ENCODE peak calls at places on chromosomes 12 and 14, in six cellular contexts. One of them, this sample, is unnamed.

GRCh38 chr12:76402259-76402658 is 54.0 kb upstream of the BBS10 start:
- DNase-seq in lung: no peak
- DNase-seq in HepG2: peak
- DNase-seq in CD8-positive, alpha-beta memory T cell: no peak
- DNase-seq in fibroblast of lung: no peak
- DNase-seq in Peyer's patch: no peak
- DNase-seq in this sample: no peak

GRCh38 chr14:98808494-98809407 is 463.2 kb downstream of the BCL11B start:
- DNase-seq in lung: no peak
- DNase-seq in HepG2: no peak
- DNase-seq in CD8-positive, alpha-beta memory T cell: no peak
- DNase-seq in fibroblast of lung: no peak
- DNase-seq in Peyer's patch: no peak
- DNase-seq in this sample: no peak

GRCh38 chr14:24058260-24058950 is 6.6 kb downstream of the CARMIL3 start:
- DNase-seq in lung: peak
- DNase-seq in HepG2: peak
- DNase-seq in CD8-positive, alpha-beta memory T cell: peak
- DNase-seq in fibroblast of lung: peak
- DNase-seq in Peyer's patch: peak
- DNase-seq in this sample: peak

GRCh38 chr12:96720363-96720705 is 186.7 kb upstream of the NEDD1 start:
- DNase-seq in lung: no peak
- DNase-seq in HepG2: no peak
- DNase-seq in CD8-positive, alpha-beta memory T cell: no peak
- DNase-seq in fibroblast of lung: no peak
- DNase-seq in Peyer's patch: peak
- DNase-seq in this sample: no peak

GRCh38 chr12:16112626-16113560 is 164.6 kb downstream of the SLC15A5 start:
- DNase-seq in lung: no peak
- DNase-seq in HepG2: no peak
- DNase-seq in CD8-positive, alpha-beta memory T cell: no peak
- DNase-seq in fibroblast of lung: no peak
- DNase-seq in Peyer's patch: no peak
- DNase-seq in this sample: no peak

GRCh38 chr14:59478540-59478939 is 5.7 kb downstream of the L3HYPDH start:
- DNase-seq in lung: no peak
- DNase-seq in HepG2: no peak
- DNase-seq in CD8-positive, alpha-beta memory T cell: no peak
- DNase-seq in fibroblast of lung: no peak
- DNase-seq in Peyer's patch: no peak
- DNase-seq in this sample: no peak

GRCh38 chr12:26135010-26135420 is 10.2 kb upstream of the BHLHE41 start:
- DNase-seq in lung: peak
- DNase-seq in HepG2: no peak
- DNase-seq in CD8-positive, alpha-beta memory T cell: no peak
- DNase-seq in fibroblast of lung: peak
- DNase-seq in Peyer's patch: no peak
- DNase-seq in this sample: peak

GRCh38 chr12:116820077-116820656 is 61.1 kb downstream of the HRK start:
- DNase-seq in lung: no peak
- DNase-seq in HepG2: no peak
- DNase-seq in CD8-positive, alpha-beta memory T cell: no peak
- DNase-seq in fibroblast of lung: no peak
- DNase-seq in Peyer's patch: no peak
- DNase-seq in this sample: no peak

GRCh38 chr12:14849664-14850063 is 6.3 kb upstream of the ART4 start:
- DNase-seq in lung: no peak
- DNase-seq in HepG2: no peak
- DNase-seq in CD8-positive, alpha-beta memory T cell: no peak
- DNase-seq in fibroblast of lung: peak
- DNase-seq in Peyer's patch: no peak
- DNase-seq in this sample: no peak

GRCh38 chr12:32010631-32011030 is 51.4 kb downstream of the RESF1 start:
- DNase-seq in lung: no peak
- DNase-seq in HepG2: no peak
- DNase-seq in CD8-positive, alpha-beta memory T cell: no peak
- DNase-seq in fibroblast of lung: no peak
- DNase-seq in Peyer's patch: no peak
- DNase-seq in this sample: no peak

GRCh38 chr14:83940253-83940652 is 1589.7 kb upstream of the FLRT2 start:
- DNase-seq in lung: no peak
- DNase-seq in HepG2: no peak
- DNase-seq in CD8-positive, alpha-beta memory T cell: no peak
- DNase-seq in fibroblast of lung: no peak
- DNase-seq in Peyer's patch: no peak
- DNase-seq in this sample: no peak

GRCh38 chr14:63468273-63468672 is 74.9 kb downstream of the PPP2R5E start:
- DNase-seq in lung: no peak
- DNase-seq in HepG2: no peak
- DNase-seq in CD8-positive, alpha-beta memory T cell: no peak
- DNase-seq in fibroblast of lung: no peak
- DNase-seq in Peyer's patch: no peak
- DNase-seq in this sample: no peak

GRCh38 chr12:91222746-91223145 is 40.1 kb upstream of the DCN start:
- DNase-seq in lung: no peak
- DNase-seq in HepG2: no peak
- DNase-seq in CD8-positive, alpha-beta memory T cell: no peak
- DNase-seq in fibroblast of lung: peak
- DNase-seq in Peyer's patch: no peak
- DNase-seq in this sample: no peak

GRCh38 chr14:75579882-75580281 is 1.5 kb downstream of the FLVCR2 start:
- DNase-seq in lung: no peak
- DNase-seq in HepG2: no peak
- DNase-seq in CD8-positive, alpha-beta memory T cell: no peak
- DNase-seq in fibroblast of lung: no peak
- DNase-seq in Peyer's patch: no peak
- DNase-seq in this sample: no peak
- H3K4me3 ChIP-seq in lung: peak
- H3K4me3 ChIP-seq in HepG2: peak
- H3K4me3 ChIP-seq in CD8-positive, alpha-beta memory T cell: no peak
- H3K4me3 ChIP-seq in fibroblast of lung: peak
- H3K4me3 ChIP-seq in Peyer's patch: no peak
- H3K4me3 ChIP-seq in this sample: no peak

GRCh38 chr14:91872011-91872476 is 4.7 kb upstream of the TC2N start:
- DNase-seq in lung: no peak
- DNase-seq in HepG2: peak
- DNase-seq in CD8-positive, alpha-beta memory T cell: peak
- DNase-seq in fibroblast of lung: no peak
- DNase-seq in Peyer's patch: peak
- DNase-seq in this sample: peak
- H3K27ac ChIP-seq in lung: peak
- H3K27ac ChIP-seq in HepG2: no peak
- H3K27ac ChIP-seq in CD8-positive, alpha-beta memory T cell: peak
- H3K27ac ChIP-seq in fibroblast of lung: no peak
- H3K27ac ChIP-seq in Peyer's patch: peak
- H3K27ac ChIP-seq in this sample: peak

DNA sequence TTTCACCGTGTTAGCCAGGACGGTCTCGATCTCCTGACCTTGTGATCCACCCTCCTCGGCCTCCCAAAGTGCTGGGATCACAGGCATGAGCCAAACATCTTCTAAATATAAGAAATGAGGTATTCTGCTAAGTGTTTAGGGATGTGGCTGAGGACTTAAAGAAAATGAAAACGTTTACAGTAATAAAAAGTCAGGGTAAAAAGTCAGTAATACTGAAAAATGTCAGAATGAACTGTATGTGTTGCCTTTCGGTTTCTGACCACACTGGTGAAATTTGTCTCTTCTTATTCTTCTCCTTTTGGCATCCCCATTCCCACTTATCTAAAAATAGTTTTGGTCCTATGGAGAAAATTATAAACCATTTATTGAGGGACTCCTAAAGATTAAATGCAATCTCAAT is 20.5 kb downstream of the TMEM116 start:
- DNase-seq in lung: no peak
- DNase-seq in HepG2: no peak
- DNase-seq in CD8-positive, alpha-beta memory T cell: no peak
- DNase-seq in fibroblast of lung: no peak
- DNase-seq in Peyer's patch: no peak
- DNase-seq in this sample: no peak
- H3K4me3 ChIP-seq in lung: no peak
- H3K4me3 ChIP-seq in HepG2: no peak
- H3K4me3 ChIP-seq in CD8-positive, alpha-beta memory T cell: no peak
- H3K4me3 ChIP-seq in fibroblast of lung: no peak
- H3K4me3 ChIP-seq in Peyer's patch: no peak
- H3K4me3 ChIP-seq in this sample: no peak

GRCh38 chr12:56021882-56022497 is 1.1 kb downstream of the IKZF4 start:
- DNase-seq in lung: no peak
- DNase-seq in HepG2: no peak
- DNase-seq in CD8-positive, alpha-beta memory T cell: no peak
- DNase-seq in fibroblast of lung: no peak
- DNase-seq in Peyer's patch: no peak
- DNase-seq in this sample: no peak
- H3K27ac ChIP-seq in lung: peak
- H3K27ac ChIP-seq in HepG2: no peak
- H3K27ac ChIP-seq in CD8-positive, alpha-beta memory T cell: peak
- H3K27ac ChIP-seq in fibroblast of lung: peak
- H3K27ac ChIP-seq in Peyer's patch: peak
- H3K27ac ChIP-seq in this sample: no peak

GRCh38 chr12:112794721-112795486 is 3.4 kb downstream of the RPH3A start:
- DNase-seq in lung: no peak
- DNase-seq in HepG2: no peak
- DNase-seq in CD8-positive, alpha-beta memory T cell: no peak
- DNase-seq in fibroblast of lung: no peak
- DNase-seq in Peyer's patch: no peak
- DNase-seq in this sample: no peak
- H3K4me3 ChIP-seq in lung: no peak
- H3K4me3 ChIP-seq in HepG2: no peak
- H3K4me3 ChIP-seq in CD8-positive, alpha-beta memory T cell: no peak
- H3K4me3 ChIP-seq in fibroblast of lung: no peak
- H3K4me3 ChIP-seq in Peyer's patch: no peak
- H3K4me3 ChIP-seq in this sample: no peak

DNA sequence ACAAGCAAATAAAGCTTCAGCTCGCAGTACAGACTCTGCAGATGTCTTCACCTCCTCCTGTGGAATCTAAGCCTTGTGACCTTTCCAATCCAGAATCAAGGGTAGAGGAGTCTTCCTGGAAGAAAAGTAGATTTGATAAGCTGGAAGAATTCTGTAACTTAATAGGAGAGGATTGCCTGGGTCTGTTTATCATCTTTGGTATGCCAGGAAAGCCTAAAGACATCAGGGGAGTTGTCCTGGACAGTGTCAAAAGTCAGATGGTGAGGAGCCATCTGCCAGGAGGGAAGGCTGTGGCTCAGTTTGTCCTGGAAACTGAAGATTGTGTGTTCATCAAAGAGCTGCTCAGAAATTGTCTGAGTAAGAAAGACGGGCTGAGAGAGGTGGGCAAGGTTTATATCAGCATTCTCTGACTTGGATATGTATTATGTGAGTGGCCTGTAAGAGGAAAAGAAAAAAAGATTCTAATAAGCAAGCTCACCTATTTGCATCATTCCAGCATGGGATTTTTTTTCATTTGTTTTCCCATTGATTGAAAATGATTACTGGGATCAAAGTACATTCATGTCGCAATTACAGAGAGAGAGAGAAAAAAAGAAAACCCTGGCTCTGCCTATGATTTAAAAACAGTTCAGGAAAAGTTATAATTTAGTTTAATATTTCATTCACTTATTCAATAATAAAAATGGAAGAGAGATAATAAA is 767 bp downstream of the REP15 start:
- DNase-seq in lung: no peak
- DNase-seq in HepG2: peak
- DNase-seq in CD8-positive, alpha-beta memory T cell: no peak
- DNase-seq in fibroblast of lung: no peak
- DNase-seq in Peyer's patch: no peak
- DNase-seq in this sample: peak
- H3K27ac ChIP-seq in lung: no peak
- H3K27ac ChIP-seq in HepG2: peak
- H3K27ac ChIP-seq in CD8-positive, alpha-beta memory T cell: no peak
- H3K27ac ChIP-seq in fibroblast of lung: no peak
- H3K27ac ChIP-seq in Peyer's patch: peak
- H3K27ac ChIP-seq in this sample: no peak

GRCh38 chr12:106247731-106248176 is at the start of gene CKAP4:
- DNase-seq in lung: peak
- DNase-seq in HepG2: peak
- DNase-seq in CD8-positive, alpha-beta memory T cell: peak
- DNase-seq in fibroblast of lung: peak
- DNase-seq in Peyer's patch: peak
- DNase-seq in this sample: peak

GRCh38 chr12:106246891-106247730 is 709 bp downstream of the CKAP4 start:
- DNase-seq in lung: peak
- DNase-seq in HepG2: no peak
- DNase-seq in CD8-positive, alpha-beta memory T cell: peak
- DNase-seq in fibroblast of lung: peak
- DNase-seq in Peyer's patch: peak
- DNase-seq in this sample: peak

GRCh38 chr12:106248177-106248848 is 493 bp upstream of the CKAP4 start:
- DNase-seq in lung: peak
- DNase-seq in HepG2: peak
- DNase-seq in CD8-positive, alpha-beta memory T cell: peak
- DNase-seq in fibroblast of lung: peak
- DNase-seq in Peyer's patch: peak
- DNase-seq in this sample: peak

GRCh38 chr12:106243620-106244019 is 4.2 kb downstream of the CKAP4 start:
- DNase-seq in lung: no peak
- DNase-seq in HepG2: no peak
- DNase-seq in CD8-positive, alpha-beta memory T cell: no peak
- DNase-seq in fibroblast of lung: no peak
- DNase-seq in Peyer's patch: no peak
- DNase-seq in this sample: no peak

GRCh38 chr12:106245767-106246166 is 2.1 kb downstream of the CKAP4 start:
- DNase-seq in lung: peak
- DNase-seq in HepG2: no peak
- DNase-seq in CD8-positive, alpha-beta memory T cell: no peak
- DNase-seq in fibroblast of lung: peak
- DNase-seq in Peyer's patch: no peak
- DNase-seq in this sample: peak
- H3K4me3 ChIP-seq in lung: no peak
- H3K4me3 ChIP-seq in HepG2: no peak
- H3K4me3 ChIP-seq in CD8-positive, alpha-beta memory T cell: no peak
- H3K4me3 ChIP-seq in fibroblast of lung: peak
- H3K4me3 ChIP-seq in Peyer's patch: no peak
- H3K4me3 ChIP-seq in this sample: no peak

GRCh38 chr14:72466325-72466724 is 427.6 kb downstream of the DPF3 start:
- DNase-seq in lung: no peak
- DNase-seq in HepG2: no peak
- DNase-seq in CD8-positive, alpha-beta memory T cell: no peak
- DNase-seq in fibroblast of lung: no peak
- DNase-seq in Peyer's patch: no peak
- DNase-seq in this sample: no peak

GRCh38 chr14:72472845-72473244 is 421.1 kb downstream of the DPF3 start:
- DNase-seq in lung: no peak
- DNase-seq in HepG2: no peak
- DNase-seq in CD8-positive, alpha-beta memory T cell: no peak
- DNase-seq in fibroblast of lung: no peak
- DNase-seq in Peyer's patch: no peak
- DNase-seq in this sample: no peak

GRCh38 chr14:72476657-72477499 is 417.0 kb downstream of the DPF3 start:
- DNase-seq in lung: peak
- DNase-seq in HepG2: no peak
- DNase-seq in CD8-positive, alpha-beta memory T cell: peak
- DNase-seq in fibroblast of lung: peak
- DNase-seq in Peyer's patch: peak
- DNase-seq in this sample: peak

DNA sequence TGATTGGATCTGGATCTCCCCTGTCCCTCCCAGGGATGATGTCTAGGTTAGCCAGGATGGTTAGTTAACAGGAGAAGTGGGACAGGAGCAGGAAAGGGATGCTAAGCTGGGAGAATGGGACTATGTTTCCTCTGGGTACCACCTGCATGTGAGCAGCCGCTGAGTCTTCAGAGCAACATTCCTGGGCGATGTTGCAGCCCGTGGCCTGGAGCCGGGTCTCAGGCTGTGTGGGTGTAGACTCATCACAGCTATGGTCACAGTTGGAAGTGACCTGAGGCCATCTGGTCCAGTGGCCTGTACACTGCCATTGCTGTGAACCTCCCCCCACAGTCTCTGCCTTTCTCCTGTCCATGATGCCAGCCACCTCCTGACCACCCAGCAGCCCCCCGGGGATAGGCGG is 422.6 kb downstream of the DPF3 start:
- DNase-seq in lung: no peak
- DNase-seq in HepG2: no peak
- DNase-seq in CD8-positive, alpha-beta memory T cell: no peak
- DNase-seq in fibroblast of lung: peak
- DNase-seq in Peyer's patch: no peak
- DNase-seq in this sample: no peak
- H3K27ac ChIP-seq in lung: no peak
- H3K27ac ChIP-seq in HepG2: no peak
- H3K27ac ChIP-seq in CD8-positive, alpha-beta memory T cell: no peak
- H3K27ac ChIP-seq in fibroblast of lung: no peak
- H3K27ac ChIP-seq in Peyer's patch: no peak
- H3K27ac ChIP-seq in this sample: no peak

This sample was measured in small intestine.